ENCODE peak calls at places on chromosome 5, in five cellular contexts. One of them, this sample, is unnamed.

GRCh38 chr5:65483474-65484346 is 2.0 kb upstream of the ADAMTS6 start:
- DNase-seq in GM06990: peak; percentile 41
- DNase-seq in GM13976: peak; percentile 47
- DNase-seq in fibroblast of mammary gland: peak; percentile 87
- DNase-seq in brain microvascular endothelial cell: peak; percentile 32
- DNase-seq in this sample: peak; percentile 45

GRCh38 chr5:100905259-100905914 is 2.3 kb upstream of the ST8SIA4 start:
- DNase-seq in brain microvascular endothelial cell: no peak
- DNase-seq in fibroblast of mammary gland: no peak
- DNase-seq in GM13976: no peak
- DNase-seq in GM06990: peak; percentile 29
- DNase-seq in this sample: no peak

GRCh38 chr5:178293400-178293799 is 60.8 kb upstream of the PHYKPL start:
- DNase-seq in fibroblast of mammary gland: no peak
- DNase-seq in brain microvascular endothelial cell: no peak
- DNase-seq in GM06990: no peak
- DNase-seq in GM13976: no peak
- DNase-seq in this sample: no peak

GRCh38 chr5:169183581-169183980 is 117.4 kb downstream of the SLIT3 start:
- DNase-seq in GM06990: no peak
- DNase-seq in GM13976: no peak
- DNase-seq in brain microvascular endothelial cell: no peak
- DNase-seq in fibroblast of mammary gland: peak; percentile 35
- DNase-seq in this sample: no peak

GRCh38 chr5:318341-318897 is 3.1 kb upstream of the AHRR start:
- DNase-seq in GM13976: peak; percentile 41
- DNase-seq in brain microvascular endothelial cell: peak; percentile 58
- DNase-seq in fibroblast of mammary gland: no peak
- DNase-seq in GM06990: no peak
- DNase-seq in this sample: peak; percentile 27

GRCh38 chr5:160272889-160273288 is 39.5 kb downstream of the CCNJL start:
- DNase-seq in GM06990: no peak
- DNase-seq in GM13976: no peak
- DNase-seq in brain microvascular endothelial cell: no peak
- DNase-seq in fibroblast of mammary gland: no peak
- DNase-seq in this sample: no peak

GRCh38 chr5:132471944-132472343 is 18.6 kb downstream of the IRF1 start:
- DNase-seq in GM13976: no peak
- DNase-seq in brain microvascular endothelial cell: no peak
- DNase-seq in GM06990: no peak
- DNase-seq in fibroblast of mammary gland: peak; percentile 23
- DNase-seq in this sample: no peak

GRCh38 chr5:95194856-95195255 is 90.0 kb downstream of the MCTP1 start:
- DNase-seq in GM06990: no peak
- DNase-seq in brain microvascular endothelial cell: no peak
- DNase-seq in GM13976: no peak
- DNase-seq in fibroblast of mammary gland: no peak
- DNase-seq in this sample: no peak

GRCh38 chr5:171162602-171163001 is 146.4 kb upstream of the TLX3 start:
- DNase-seq in brain microvascular endothelial cell: peak; percentile 53
- DNase-seq in GM13976: peak; percentile 9
- DNase-seq in GM06990: no peak
- DNase-seq in fibroblast of mammary gland: peak; percentile 18
- DNase-seq in this sample: no peak

GRCh38 chr5:179558912-179559279 is 8.5 kb downstream of the RUFY1 start:
- DNase-seq in GM13976: no peak
- DNase-seq in fibroblast of mammary gland: peak; percentile 40
- DNase-seq in brain microvascular endothelial cell: peak; percentile 32
- DNase-seq in GM06990: peak; percentile 51
- DNase-seq in this sample: peak; percentile 39

GRCh38 chr5:74865293-74865798 is 841 bp downstream of the FAM169A start:
- DNase-seq in brain microvascular endothelial cell: no peak
- DNase-seq in fibroblast of mammary gland: no peak
- DNase-seq in GM13976: no peak
- DNase-seq in GM06990: no peak
- DNase-seq in this sample: no peak

GRCh38 chr5:35487255-35488035 is 130.2 kb upstream of the SPEF2 start:
- DNase-seq in fibroblast of mammary gland: no peak
- DNase-seq in GM13976: no peak
- DNase-seq in GM06990: no peak
- DNase-seq in brain microvascular endothelial cell: no peak
- DNase-seq in this sample: no peak

GRCh38 chr5:463952-464351 is 21.0 kb downstream of the EXOC3 start:
- DNase-seq in GM13976: no peak
- DNase-seq in brain microvascular endothelial cell: no peak
- DNase-seq in fibroblast of mammary gland: no peak
- DNase-seq in GM06990: peak; percentile 44
- DNase-seq in this sample: peak; percentile 42

GRCh38 chr5:92364986-92365550 is 982.0 kb upstream of the ARRDC3 start:
- DNase-seq in brain microvascular endothelial cell: no peak
- DNase-seq in GM06990: no peak
- DNase-seq in GM13976: no peak
- DNase-seq in fibroblast of mammary gland: peak; percentile 78
- DNase-seq in this sample: no peak

GRCh38 chr5:10591946-10592345 is 28.1 kb downstream of the ANKRD33B start:
- DNase-seq in GM13976: no peak
- DNase-seq in brain microvascular endothelial cell: no peak
- DNase-seq in fibroblast of mammary gland: peak; percentile 39
- DNase-seq in GM06990: no peak
- DNase-seq in this sample: no peak

GRCh38 chr5:160054831-160055230 is 45.9 kb downstream of the TTC1 start:
- DNase-seq in GM06990: no peak
- DNase-seq in fibroblast of mammary gland: peak; percentile 43
- DNase-seq in brain microvascular endothelial cell: peak; percentile 53
- DNase-seq in GM13976: no peak
- DNase-seq in this sample: no peak

GRCh38 chr5:133091034-133091433 is 39.2 kb downstream of the HSPA4 start:
- DNase-seq in brain microvascular endothelial cell: no peak
- DNase-seq in GM06990: no peak
- DNase-seq in GM13976: no peak
- DNase-seq in fibroblast of mammary gland: no peak
- DNase-seq in this sample: no peak

GRCh38 chr5:98635631-98636030 is 137.8 kb upstream of the RGMB start:
- DNase-seq in GM13976: no peak
- DNase-seq in fibroblast of mammary gland: peak; percentile 45
- DNase-seq in GM06990: no peak
- DNase-seq in brain microvascular endothelial cell: peak; percentile 14
- DNase-seq in this sample: no peak

GRCh38 chr5:95393279-95393678 is 2.1 kb downstream of the FAM81B start:
- DNase-seq in GM06990: no peak
- DNase-seq in brain microvascular endothelial cell: no peak
- DNase-seq in fibroblast of mammary gland: no peak
- DNase-seq in GM13976: no peak
- DNase-seq in this sample: no peak

GRCh38 chr5:16935271-16936149 is 578 bp downstream of the MYO10 start:
- DNase-seq in GM06990: peak; percentile 38
- DNase-seq in brain microvascular endothelial cell: no peak
- DNase-seq in GM13976: peak; percentile 33
- DNase-seq in fibroblast of mammary gland: peak; percentile 30
- DNase-seq in this sample: peak; percentile 40

GRCh38 chr5:172854451-172854871 is 20.4 kb downstream of the ERGIC1 start:
- DNase-seq in GM06990: no peak
- DNase-seq in brain microvascular endothelial cell: no peak
- DNase-seq in fibroblast of mammary gland: peak; percentile 82
- DNase-seq in GM13976: no peak
- DNase-seq in this sample: no peak

GRCh38 chr5:40932766-40933165 is 23.5 kb downstream of the C7 start:
- DNase-seq in GM13976: no peak
- DNase-seq in brain microvascular endothelial cell: no peak
- DNase-seq in fibroblast of mammary gland: no peak
- DNase-seq in GM06990: no peak
- DNase-seq in this sample: no peak

GRCh38 chr5:170302729-170303501 is 5.3 kb upstream of the LCP2 start:
- DNase-seq in brain microvascular endothelial cell: no peak
- DNase-seq in fibroblast of mammary gland: no peak
- DNase-seq in GM13976: peak; percentile 89
- DNase-seq in GM06990: peak; percentile 59
- DNase-seq in this sample: peak; percentile 69

GRCh38 chr5:98259595-98259994 is 513.9 kb upstream of the RGMB start:
- DNase-seq in fibroblast of mammary gland: no peak
- DNase-seq in GM06990: no peak
- DNase-seq in GM13976: no peak
- DNase-seq in brain microvascular endothelial cell: no peak
- DNase-seq in this sample: no peak

GRCh38 chr5:160846642-160847041 is 5.4 kb downstream of the ATP10B start:
- DNase-seq in GM06990: no peak
- DNase-seq in GM13976: no peak
- DNase-seq in fibroblast of mammary gland: no peak
- DNase-seq in brain microvascular endothelial cell: no peak
- DNase-seq in this sample: no peak

GRCh38 chr5:150503977-150504620 is 3.8 kb upstream of the NDST1 start:
- DNase-seq in fibroblast of mammary gland: peak; percentile 51
- DNase-seq in brain microvascular endothelial cell: no peak
- DNase-seq in GM06990: no peak
- DNase-seq in GM13976: no peak
- DNase-seq in this sample: no peak

GRCh38 chr5:176927562-176927961 is 28.4 kb upstream of the HK3 start:
- DNase-seq in brain microvascular endothelial cell: no peak
- DNase-seq in fibroblast of mammary gland: no peak
- DNase-seq in GM13976: no peak
- DNase-seq in GM06990: no peak
- DNase-seq in this sample: no peak

GRCh38 chr5:158695595-158696330 is 404.0 kb downstream of the EBF1 start:
- DNase-seq in GM06990: peak; percentile 84
- DNase-seq in brain microvascular endothelial cell: peak; percentile 82
- DNase-seq in fibroblast of mammary gland: peak; percentile 93
- DNase-seq in GM13976: peak; percentile 72
- DNase-seq in this sample: peak; percentile 65

GRCh38 chr5:68420476-68421344 is 205.2 kb downstream of the PIK3R1 start:
- DNase-seq in fibroblast of mammary gland: no peak
- DNase-seq in GM06990: no peak
- DNase-seq in GM13976: no peak
- DNase-seq in brain microvascular endothelial cell: no peak
- DNase-seq in this sample: no peak

GRCh38 chr5:5589146-5589826 is 166.8 kb downstream of the ICE1 start:
- DNase-seq in fibroblast of mammary gland: no peak
- DNase-seq in GM06990: no peak
- DNase-seq in brain microvascular endothelial cell: no peak
- DNase-seq in GM13976: no peak
- DNase-seq in this sample: no peak
- TF ChIP-seq CTCF in fibroblast of mammary gland: no peak
- TF ChIP-seq CTCF in GM06990: no peak
- TF ChIP-seq CTCF in brain microvascular endothelial cell: no peak
- TF ChIP-seq CTCF in GM13976: no peak
- TF ChIP-seq CTCF in this sample: no peak

GRCh38 chr5:59629561-59629960 is 264.0 kb downstream of the PDE4D start:
- DNase-seq in brain microvascular endothelial cell: no peak
- DNase-seq in fibroblast of mammary gland: no peak
- DNase-seq in GM06990: no peak
- DNase-seq in GM13976: no peak
- DNase-seq in this sample: no peak
- TF ChIP-seq CTCF in brain microvascular endothelial cell: no peak
- TF ChIP-seq CTCF in fibroblast of mammary gland: no peak
- TF ChIP-seq CTCF in GM06990: no peak
- TF ChIP-seq CTCF in GM13976: no peak
- TF ChIP-seq CTCF in this sample: no peak

GRCh38 chr5:81749562-81750307 is 1.2 kb downstream of the SSBP2 start:
- DNase-seq in GM13976: peak; percentile 76
- DNase-seq in brain microvascular endothelial cell: peak; percentile 6
- DNase-seq in GM06990: peak; percentile 89
- DNase-seq in fibroblast of mammary gland: no peak
- DNase-seq in this sample: peak; percentile 88

GRCh38 chr5:81750308-81751008 is 439 bp downstream of the SSBP2 start:
- DNase-seq in brain microvascular endothelial cell: no peak
- DNase-seq in GM13976: peak; percentile 48
- DNase-seq in fibroblast of mammary gland: no peak
- DNase-seq in GM06990: peak; percentile 56
- DNase-seq in this sample: peak; percentile 59

GRCh38 chr5:81752644-81752963 is 1.7 kb upstream of the SSBP2 start:
- DNase-seq in GM06990: no peak
- DNase-seq in fibroblast of mammary gland: no peak
- DNase-seq in brain microvascular endothelial cell: no peak
- DNase-seq in GM13976: no peak
- DNase-seq in this sample: no peak

GRCh38 chr5:81751836-81752643 is 1.1 kb upstream of the SSBP2 start:
- DNase-seq in fibroblast of mammary gland: peak; percentile 11
- DNase-seq in GM06990: no peak
- DNase-seq in brain microvascular endothelial cell: no peak
- DNase-seq in GM13976: no peak
- DNase-seq in this sample: no peak

DNA sequence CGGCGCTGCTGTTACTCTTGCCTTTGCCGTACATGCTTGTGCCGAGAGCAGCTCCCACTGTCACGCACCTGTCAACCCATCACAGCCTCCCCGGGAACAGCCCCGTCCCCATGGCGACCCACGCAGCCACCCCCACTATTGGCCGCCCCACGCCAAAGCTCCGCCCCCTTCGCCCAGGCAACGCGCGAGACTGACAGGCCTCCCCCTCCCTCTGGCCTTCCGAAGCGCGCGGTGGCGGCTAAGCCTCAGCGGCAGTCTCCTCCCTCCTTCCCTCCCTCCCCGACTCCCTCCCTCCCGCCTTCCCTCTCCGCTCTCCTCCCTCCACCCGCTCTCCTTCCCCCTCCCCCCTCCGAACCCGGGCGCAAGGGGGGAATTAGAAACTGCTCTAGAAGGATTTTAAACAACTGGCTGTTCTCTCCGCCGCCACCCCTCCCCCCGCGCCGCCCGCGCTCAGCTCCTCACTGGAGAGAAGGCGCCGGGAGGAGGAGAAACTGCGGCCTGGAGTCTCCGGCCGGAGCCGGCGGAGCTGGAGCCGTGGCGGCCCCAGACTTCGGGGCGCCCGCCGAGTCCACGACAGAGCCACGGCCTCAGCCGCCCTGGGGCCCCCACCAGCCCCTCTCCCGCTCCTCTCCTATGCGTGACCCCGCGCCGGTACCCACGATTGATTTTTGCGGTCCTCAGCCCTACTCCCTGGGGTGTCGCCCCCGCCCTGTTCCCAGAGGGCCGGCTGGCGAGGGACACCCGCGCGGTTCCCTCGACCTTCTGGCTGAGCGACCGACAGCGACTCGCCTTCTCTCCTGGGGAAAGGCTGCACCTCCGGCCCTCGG is at the start of gene SSBP2:
- DNase-seq in fibroblast of mammary gland: peak; percentile 98
- DNase-seq in GM06990: peak; percentile 99
- DNase-seq in GM13976: peak; percentile 96
- DNase-seq in brain microvascular endothelial cell: peak; percentile 98
- DNase-seq in this sample: peak; percentile 97
- TF ChIP-seq CTCF in fibroblast of mammary gland: no peak
- TF ChIP-seq CTCF in GM06990: no peak
- TF ChIP-seq CTCF in GM13976: no peak
- TF ChIP-seq CTCF in brain microvascular endothelial cell: no peak
- TF ChIP-seq CTCF in this sample: no peak

GRCh38 chr5:143505934-143506333 is 102.4 kb upstream of the NR3C1 start:
- DNase-seq in brain microvascular endothelial cell: no peak
- DNase-seq in GM06990: no peak
- DNase-seq in GM13976: no peak
- DNase-seq in fibroblast of mammary gland: no peak
- DNase-seq in this sample: no peak

GRCh38 chr5:143505354-143505753 is 101.9 kb upstream of the NR3C1 start:
- DNase-seq in brain microvascular endothelial cell: no peak
- DNase-seq in fibroblast of mammary gland: no peak
- DNase-seq in GM13976: no peak
- DNase-seq in GM06990: no peak
- DNase-seq in this sample: no peak

GRCh38 chr5:143511736-143512135 is 108.2 kb upstream of the NR3C1 start:
- DNase-seq in GM06990: no peak
- DNase-seq in GM13976: no peak
- DNase-seq in brain microvascular endothelial cell: no peak
- DNase-seq in fibroblast of mammary gland: no peak
- DNase-seq in this sample: no peak

GRCh38 chr5:143509758-143510221 is 106.3 kb upstream of the NR3C1 start:
- DNase-seq in fibroblast of mammary gland: no peak
- DNase-seq in GM13976: peak; percentile 33
- DNase-seq in brain microvascular endothelial cell: no peak
- DNase-seq in GM06990: peak; percentile 73
- DNase-seq in this sample: peak; percentile 48

GRCh38 chr5:143506881-143507552 is 103.5 kb upstream of the NR3C1 start:
- DNase-seq in GM13976: no peak
- DNase-seq in brain microvascular endothelial cell: peak; percentile 76
- DNase-seq in GM06990: no peak
- DNase-seq in fibroblast of mammary gland: peak; percentile 93
- DNase-seq in this sample: no peak
- TF ChIP-seq CTCF in GM13976: no peak
- TF ChIP-seq CTCF in brain microvascular endothelial cell: peak; percentile 40
- TF ChIP-seq CTCF in GM06990: no peak
- TF ChIP-seq CTCF in fibroblast of mammary gland: peak; percentile 28
- TF ChIP-seq CTCF in this sample: no peak

This sample was measured in GM13977.